ENCODE peak calls at places on chromosome 1, in eight cellular contexts. R is upper lobe of right lung, J is psoas muscle, X is uterus, P is BE2C, Y is fibroblast of mammary gland, W is cardiac fibroblast, F is AG09309. K is an unnamed sample.

GRCh38 chr1:21778405-21778727 is 4.6 kb downstream of the USP48 start:
- DNase-seq in R (no peak), J (no peak), X (no peak), P (no peak), Y (no peak), W (no peak), F (no peak), K (no peak)

GRCh38 chr1:2483970-2484369 is 7.9 kb downstream of the PLCH2 start:
- DNase-seq in R (no peak), J (no peak), X (no peak), P (no peak), Y (no peak), W (no peak), F (no peak), K (no peak)

GRCh38 chr1:172742599-172743500 is 83.9 kb downstream of the FASLG start:
- DNase-seq in R (no peak), J (no peak), X (no peak), P (no peak), Y (peak), W (peak), F (no peak), K (no peak)

GRCh38 chr1:98325646-98326441 is 335.7 kb upstream of the SNX7 start:
- DNase-seq in R (no peak), J (peak), X (no peak), P (no peak), Y (peak), W (peak), F (peak), K (peak)

GRCh38 chr1:203165101-203165799 is 10.4 kb downstream of the MYBPH start:
- DNase-seq in R (no peak), J (no peak), X (no peak), P (no peak), Y (no peak), W (no peak), F (no peak), K (no peak)

GRCh38 chr1:63794927-63795326 is 21.1 kb downstream of the ROR1 start:
- DNase-seq in R (peak), J (no peak), X (no peak), P (no peak), Y (no peak), W (no peak), F (no peak), K (no peak)

GRCh38 chr1:113057006-113057405 is 16.0 kb upstream of the LRIG2 start:
- DNase-seq in R (no peak), J (no peak), X (no peak), P (peak), Y (no peak), W (no peak), F (no peak), K (no peak)

GRCh38 chr1:167904641-167905040 is 9.3 kb downstream of the ADCY10 start:
- DNase-seq in R (no peak), J (no peak), X (no peak), P (no peak), Y (peak), W (peak), F (no peak), K (no peak)

GRCh38 chr1:46202975-46203737 is at the start of gene LURAP1:
- DNase-seq in R (peak), J (peak), X (peak), P (peak), Y (peak), W (peak), F (peak), K (peak)

GRCh38 chr1:17595602-17595925 is 56.1 kb downstream of the ARHGEF10L start:
- DNase-seq in R (peak), J (no peak), X (no peak), P (no peak), Y (no peak), W (no peak), F (no peak), K (no peak)

GRCh38 chr1:147215540-147215916 is 9.6 kb downstream of the FMO5 start:
- DNase-seq in R (no peak), J (no peak), X (no peak), P (no peak), Y (no peak), W (no peak), F (no peak), K (no peak)

GRCh38 chr1:178031856-178032320 is 62.0 kb upstream of the RASAL2 start:
- DNase-seq in R (peak), J (peak), X (peak), P (peak), Y (peak), W (peak), F (peak), K (peak)
- TF ChIP-seq CTCF in R (peak), J (peak), X (peak), P (peak), Y (peak), W (peak), F (peak), K (peak)

GRCh38 chr1:101027194-101027772 is 1.7 kb upstream of the DPH5 start:
- DNase-seq in R (no peak), J (no peak), X (no peak), P (no peak), Y (no peak), W (no peak), F (no peak), K (no peak)
- H3K4me3 ChIP-seq in R (no peak), J (no peak), X (no peak), P (no peak), Y (no peak), W (no peak), F (no peak), K (no peak)

GRCh38 chr1:45198185-45198584 is 8.2 kb downstream of the ZSWIM5 start:
- DNase-seq in R (no peak), J (no peak), X (no peak), P (no peak), Y (no peak), W (no peak), F (no peak), K (no peak)
- TF ChIP-seq CTCF in R (no peak), J (no peak), X (no peak), P (no peak), Y (no peak), W (no peak), F (no peak), K (no peak)

GRCh38 chr1:189696297-189696696 is 781.4 kb downstream of the BRINP3 start:
- DNase-seq in R (no peak), J (no peak), X (no peak), P (no peak), Y (no peak), W (no peak), F (no peak), K (no peak)
- H3K4me3 ChIP-seq in R (no peak), J (no peak), X (no peak), P (no peak), Y (no peak), W (no peak), F (no peak), K (no peak)

GRCh38 chr1:178665579-178665978 is 59.5 kb upstream of the RALGPS2 start:
- DNase-seq in R (no peak), J (no peak), X (no peak), P (no peak), Y (no peak), W (no peak), F (no peak), K (no peak)
- TF ChIP-seq CTCF in R (no peak), J (no peak), X (no peak), P (no peak), Y (no peak), W (no peak), F (no peak), K (no peak)

GRCh38 chr1:100780826-100781225 is 61.3 kb downstream of the VCAM1 start:
- DNase-seq in R (no peak), J (no peak), X (no peak), P (no peak), Y (no peak), W (no peak), F (no peak), K (no peak)

GRCh38 chr1:100786870-100787269 is 67.3 kb downstream of the VCAM1 start:
- DNase-seq in R (no peak), J (no peak), X (no peak), P (no peak), Y (no peak), W (no peak), F (no peak), K (no peak)

GRCh38 chr1:100782473-100783010 is 63.0 kb downstream of the VCAM1 start:
- DNase-seq in R (no peak), J (no peak), X (no peak), P (no peak), Y (no peak), W (no peak), F (no peak), K (no peak)

GRCh38 chr1:100785399-100786082 is 66.0 kb downstream of the VCAM1 start:
- DNase-seq in R (no peak), J (no peak), X (no peak), P (no peak), Y (peak), W (peak), F (no peak), K (no peak)
- H3K4me3 ChIP-seq in R (no peak), J (no peak), X (no peak), P (no peak), Y (no peak), W (peak), F (no peak), K (peak)